ENCODE peak calls at places on chromosomes 6 and 20, in seven cellular contexts. J, Z, X, D, T, S and M are unnamed samples.
A peak's percentile ranks its signal among the peaks of the same experiment; 100 is the strongest.

GRCh38 chr6:38375341-38375740 is 264.4 kb downstream of the BTBD9 start:
- DNase-seq in J (no peak), Z (no peak), X (no peak), D (no peak), T (no peak), S (no peak), M (no peak)

GRCh38 chr20:36645998-36646397 is at the start of gene SLA2:
- DNase-seq in J (no peak), Z (no peak), X (peak; percentile 84), D (peak; percentile 48), T (no peak), S (no peak), M (peak; percentile 70)

GRCh38 chr6:170029416-170030283 is 261.2 kb downstream of the DLL1 start:
- DNase-seq in J (no peak), Z (no peak), X (no peak), D (no peak), T (no peak), S (no peak), M (no peak)

GRCh38 chr20:51661609-51662178 is 106.5 kb downstream of the ATP9A start:
- DNase-seq in J (no peak), Z (peak; percentile 82), X (peak; percentile 84), D (peak; percentile 50), T (no peak), S (no peak), M (peak; percentile 29)

GRCh38 chr20:50645253-50646068 is 45.9 kb downstream of the RIPOR3 start:
- DNase-seq in J (peak; percentile 60), Z (peak; percentile 100), X (no peak), D (no peak), T (peak; percentile 91), S (no peak), M (no peak)

GRCh38 chr6:72464791-72465691 is 156.8 kb upstream of the KCNQ5 start:
- DNase-seq in J (no peak), Z (peak; percentile 52), X (no peak), D (no peak), T (peak; percentile 23), S (no peak), M (no peak)

GRCh38 chr6:25971187-25971811 is 8.7 kb downstream of the TRIM38 start:
- DNase-seq in J (peak; percentile 60), Z (peak; percentile 87), X (no peak), D (no peak), T (peak; percentile 86), S (no peak), M (no peak)

GRCh38 chr6:37359034-37359433 is 5.3 kb downstream of the RNF8 start:
- DNase-seq in J (no peak), Z (no peak), X (no peak), D (no peak), T (no peak), S (no peak), M (no peak)

GRCh38 chr6:18053071-18053475 is 65.6 kb upstream of the KIF13A start:
- DNase-seq in J (no peak), Z (no peak), X (no peak), D (no peak), T (no peak), S (no peak), M (no peak)

GRCh38 chr6:89209457-89209856 is 7.7 kb downstream of the GABRR1 start:
- DNase-seq in J (no peak), Z (no peak), X (peak; percentile 8), D (no peak), T (no peak), S (no peak), M (no peak)

GRCh38 chr6:46648869-46649488 is 3.6 kb downstream of the CYP39A1 start:
- DNase-seq in J (peak; percentile 60), Z (peak; percentile 58), X (no peak), D (no peak), T (no peak), S (no peak), M (no peak)

GRCh38 chr20:57596998-57597939 is 23.0 kb downstream of the ZBP1 start:
- DNase-seq in J (peak; percentile 39), Z (no peak), X (peak; percentile 79), D (peak; percentile 76), T (no peak), S (peak; percentile 29), M (peak; percentile 73)

GRCh38 chr20:21526776-21527175 is 12.9 kb upstream of the NKX2-2 start:
- DNase-seq in J (no peak), Z (no peak), X (no peak), D (no peak), T (no peak), S (no peak), M (no peak)

GRCh38 chr20:19850190-19850533 is 92.1 kb downstream of the RIN2 start:
- DNase-seq in J (no peak), Z (no peak), X (no peak), D (no peak), T (no peak), S (no peak), M (no peak)

GRCh38 chr20:50244352-50245149 is 53.9 kb downstream of the CEBPB start:
- DNase-seq in J (no peak), Z (no peak), X (no peak), D (no peak), T (no peak), S (no peak), M (no peak)